ENCODE peak calls at places on chromosome 7, in ten cellular contexts. Y is DMS 273 treated with DMSO at 0.1 percent for 48 hours; N is H4; A is adrenal gland; O is nucleus accumbens; Z is activated CD8-positive, alpha-beta memory T cell treated with anti-CD3 and anti-CD28 coated beads, Interleukin-2, amount 50 U/mL, for 4 hours; L is NCI-H2227 treated with DMSO at 0.1 percent for 48 hours; D is NCI-H460; U is posterior vena cava; J is glomerular endothelial cell. I is an unnamed sample.

GRCh38 chr7:57205000-57205399 is 72.8 kb upstream of the ZNF479 start:
- DNase-seq in Y (no peak), N (no peak), A (no peak), O (no peak), Z (no peak), L (no peak), D (no peak), U (peak; percentile 54), J (no peak), I (no peak)

GRCh38 chr7:142795339-142795863 is 24.6 kb downstream of the PRSS2 start:
- DNase-seq in Y (no peak), N (no peak), A (peak; percentile 31), O (no peak), Z (peak; percentile 73), L (no peak), D (no peak), U (no peak), J (no peak), I (no peak)

GRCh38 chr7:139820089-139820488 is 9.0 kb upstream of the TBXAS1 start:
- DNase-seq in Y (no peak), N (no peak), A (no peak), O (no peak), Z (no peak), L (no peak), D (no peak), U (no peak), J (no peak), I (no peak)

GRCh38 chr7:70316745-70317144 is 718.5 kb downstream of the AUTS2 start:
- DNase-seq in Y (no peak), N (peak; percentile 46), A (no peak), O (no peak), Z (no peak), L (no peak), D (no peak), U (no peak), J (no peak), I (no peak)

GRCh38 chr7:8325067-8325466 is 63.1 kb upstream of the ICA1 start:
- DNase-seq in Y (no peak), N (peak; percentile 83), A (no peak), O (no peak), Z (no peak), L (no peak), D (no peak), U (no peak), J (no peak), I (no peak)

GRCh38 chr7:117193564-117193963 is 129.3 kb downstream of the WNT2 start:
- DNase-seq in Y (no peak), N (no peak), A (no peak), O (no peak), Z (no peak), L (no peak), D (no peak), U (no peak), J (no peak), I (no peak)

GRCh38 chr7:147081117-147081516 is 964.5 kb downstream of the CNTNAP2 start:
- DNase-seq in Y (no peak), N (peak; percentile 12), A (no peak), O (no peak), Z (no peak), L (no peak), D (no peak), U (no peak), J (no peak), I (no peak)

GRCh38 chr7:157010588-157011332 is at the start of gene MNX1:
- DNase-seq in Y (peak; percentile 78), N (peak; percentile 66), A (no peak), O (no peak), Z (peak; percentile 32), L (no peak), D (peak; percentile 80), U (no peak), J (no peak), I (no peak)

GRCh38 chr7:98051118-98051744 is 55.4 kb upstream of the LMTK2 start:
- DNase-seq in Y (no peak), N (no peak), A (no peak), O (no peak), Z (peak; percentile 56), L (peak; percentile 83), D (no peak), U (no peak), J (no peak), I (no peak)

GRCh38 chr7:157394246-157395191 is 57.7 kb downstream of the DNAJB6 start:
- DNase-seq in Y (no peak), N (no peak), A (no peak), O (no peak), Z (no peak), L (no peak), D (no peak), U (peak; percentile 73), J (no peak), I (no peak)

GRCh38 chr7:41107938-41108448 is 594.9 kb downstream of the INHBA start:
- DNase-seq in Y (no peak), N (no peak), A (no peak), O (no peak), Z (no peak), L (no peak), D (no peak), U (no peak), J (no peak), I (no peak)

GRCh38 chr7:128937271-128937646 is 468 bp upstream of the IRF5 start:
- DNase-seq in Y (no peak), N (no peak), A (no peak), O (no peak), Z (no peak), L (no peak), D (no peak), U (no peak), J (no peak), I (no peak)

I was measured in endothelial cell of umbilical vein.